ENCODE peak calls at places on chromosome 22, in four cellular contexts. Z is A549, Y is K562, W is MM.1S. E is an unnamed sample.

GRCh38 chr22:43152355-43153071 is 1.2 kb downstream of the TSPO start:
- DNase-seq in Z (no peak), Y (no peak), W (peak), E (no peak)

GRCh38 chr22:23501708-23502107 is 78.4 kb downstream of the IGLL1 start:
- DNase-seq in Z (no peak), Y (no peak), W (no peak), E (no peak)

GRCh38 chr22:45533731-45534130 is 31.0 kb downstream of the FBLN1 start:
- DNase-seq in Z (no peak), Y (no peak), W (no peak), E (no peak)

GRCh38 chr22:48105254-48105653 is 1342.8 kb downstream of the TBC1D22A start:
- DNase-seq in Z (no peak), Y (no peak), W (no peak), E (no peak)

GRCh38 chr22:44247923-44248892 is 64.5 kb downstream of the SHISAL1 start:
- DNase-seq in Z (no peak), Y (no peak), W (no peak), E (no peak)

GRCh38 chr22:37377927-37378326 is 49.4 kb downstream of the ELFN2 start:
- DNase-seq in Z (no peak), Y (no peak), W (peak), E (no peak)

GRCh38 chr22:47061226-47061625 is 298.8 kb downstream of the TBC1D22A start:
- DNase-seq in Z (no peak), Y (no peak), W (no peak), E (no peak)

GRCh38 chr22:17746916-17747315 is 27.4 kb downstream of the BID start:
- DNase-seq in Z (no peak), Y (no peak), W (no peak), E (no peak)

GRCh38 chr22:26515938-26516337 is 3.7 kb upstream of the TFIP11 start:
- DNase-seq in Z (no peak), Y (no peak), W (no peak), E (no peak)

GRCh38 chr22:23750744-23751440 is at the start of gene ZNF70:
- DNase-seq in Z (peak), Y (peak), W (peak), E (peak)

GRCh38 chr22:27406389-27406861 is 395.1 kb downstream of the MN1 start:
- DNase-seq in Z (no peak), Y (no peak), W (no peak), E (no peak)

GRCh38 chr22:16949561-16949960 is 58.5 kb downstream of the GAB4 start:
- DNase-seq in Z (no peak), Y (no peak), W (no peak), E (no peak)

GRCh38 chr22:43293661-43294392 is 49.3 kb downstream of the SCUBE1 start:
- DNase-seq in Z (peak), Y (peak), W (no peak), E (no peak)

GRCh38 chr22:30490399-30490798 is 15.1 kb downstream of the SEC14L4 start:
- DNase-seq in Z (no peak), Y (peak), W (peak), E (no peak)

GRCh38 chr22:36026741-36027140 is 1.9 kb downstream of the RBFOX2 start:
- DNase-seq in Z (no peak), Y (no peak), W (no peak), E (no peak)
- H3K4me2 ChIP-seq in Z (peak), Y (peak), W (no peak), E (peak)

GRCh38 chr22:36366291-36366708 is 21.5 kb downstream of the MYH9 start:
- DNase-seq in Z (no peak), Y (no peak), W (no peak), E (no peak)
- H3K4me2 ChIP-seq in Z (peak), Y (no peak), W (no peak), E (no peak)

DNA sequence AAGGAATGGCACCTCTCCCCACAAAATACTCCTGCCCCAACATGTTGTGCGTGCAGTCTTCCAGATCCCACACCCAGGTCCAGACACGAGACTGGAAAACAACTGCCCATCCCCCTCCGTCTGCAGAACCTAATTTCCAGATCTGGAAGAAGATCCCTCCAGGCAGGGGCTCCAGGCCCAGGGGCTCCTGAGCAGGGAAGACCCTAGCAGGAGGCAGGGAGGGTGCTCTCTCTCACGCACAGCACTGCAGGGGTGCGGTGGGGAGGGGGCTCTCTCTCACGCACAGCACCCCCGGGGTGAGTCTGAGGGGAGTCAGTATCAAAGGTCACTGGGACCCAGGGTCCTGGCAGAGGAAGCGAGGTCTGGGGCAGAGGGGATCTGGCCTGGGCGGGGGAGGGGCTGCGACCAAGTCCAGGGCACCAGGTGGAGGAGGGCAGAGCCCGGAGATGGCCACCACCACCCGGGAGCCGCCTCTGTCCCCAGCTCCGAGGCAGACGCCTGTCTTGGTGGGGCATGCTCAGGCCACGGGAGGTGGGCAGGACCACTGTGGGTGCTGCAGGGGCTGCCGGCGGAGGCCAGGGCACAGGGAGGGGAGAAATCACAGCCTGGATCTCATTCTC is 1.7 kb downstream of the MLC1 start:
- DNase-seq in Z (no peak), Y (no peak), W (no peak), E (no peak)
- H3K4me2 ChIP-seq in Z (no peak), Y (no peak), W (peak), E (no peak)

GRCh38 chr22:20953668-20954500 is 13.2 kb upstream of the AIFM3 start:
- DNase-seq in Z (no peak), Y (no peak), W (no peak), E (no peak)
- H3K4me2 ChIP-seq in Z (peak), Y (no peak), W (no peak), E (no peak)

GRCh38 chr22:35651085-35651484 is 2.8 kb downstream of the APOL6 start:
- DNase-seq in Z (no peak), Y (no peak), W (no peak), E (no peak)

GRCh38 chr22:35649636-35650250 is 1.5 kb downstream of the APOL6 start:
- DNase-seq in Z (no peak), Y (no peak), W (no peak), E (no peak)

GRCh38 chr22:35649026-35649553 is 844 bp downstream of the APOL6 start:
- DNase-seq in Z (no peak), Y (no peak), W (no peak), E (no peak)

GRCh38 chr22:35645646-35646045 is 2.6 kb upstream of the APOL6 start:
- DNase-seq in Z (no peak), Y (no peak), W (no peak), E (no peak)

DNA sequence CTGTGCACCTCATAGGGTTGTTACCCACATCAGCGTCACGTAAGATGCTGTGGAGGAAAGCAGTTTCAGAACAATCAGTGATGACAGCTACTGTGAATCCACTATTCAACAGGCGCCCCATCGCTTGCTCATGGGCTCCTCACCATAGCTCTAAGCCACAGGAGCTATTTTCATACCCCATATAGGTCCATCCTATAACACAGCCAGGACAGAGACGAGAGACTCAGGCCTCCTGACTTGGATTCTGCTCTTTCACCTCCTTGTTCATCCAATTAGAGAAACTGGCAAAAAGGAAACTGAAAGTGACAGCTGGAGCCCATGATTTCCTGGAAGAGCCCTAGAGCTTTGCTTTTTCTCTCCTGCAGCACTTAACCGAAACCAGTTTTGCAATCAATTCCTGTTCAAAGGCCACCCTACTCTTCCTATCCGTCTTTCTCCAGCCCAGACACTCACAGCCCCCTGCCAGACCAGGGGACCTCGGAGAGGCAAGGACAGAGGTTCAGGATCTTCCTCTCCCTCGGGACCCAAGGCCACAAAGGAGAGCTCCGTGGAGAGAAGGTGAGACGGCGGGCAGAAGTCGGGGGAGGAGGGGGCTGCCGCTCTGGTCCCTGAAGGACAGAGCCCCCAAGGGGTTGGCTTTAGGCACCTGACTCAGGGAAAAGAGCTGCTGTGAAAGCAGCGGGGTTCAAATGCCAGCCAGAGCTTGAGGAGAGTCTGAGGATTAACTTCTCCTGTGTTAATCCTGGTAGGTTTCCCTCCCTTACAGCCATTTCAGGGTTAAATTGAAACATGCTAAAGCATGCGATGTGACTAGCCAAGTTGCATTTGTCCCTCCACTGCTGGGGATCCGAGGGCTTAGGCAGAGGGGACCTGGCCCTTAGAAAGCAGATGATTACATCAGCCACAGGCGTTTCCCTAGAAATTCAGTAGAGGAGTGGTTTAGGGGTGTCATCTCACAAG is at the start of gene APOL6:
- DNase-seq in Z (peak), Y (peak), W (peak), E (no peak)
- H3K4me2 ChIP-seq in Z (peak), Y (peak), W (peak), E (no peak)

GRCh38 chr22:28817919-28818859 is 17.8 kb upstream of the XBP1 start:
- DNase-seq in Z (no peak), Y (no peak), W (peak), E (no peak)

GRCh38 chr22:28822930-28823481 is 22.6 kb upstream of the XBP1 start:
- DNase-seq in Z (no peak), Y (no peak), W (peak), E (peak)

GRCh38 chr22:28819253-28820096 is 19.1 kb upstream of the XBP1 start:
- DNase-seq in Z (no peak), Y (no peak), W (peak), E (no peak)

GRCh38 chr22:28821452-28821851 is 21.1 kb upstream of the XBP1 start:
- DNase-seq in Z (no peak), Y (no peak), W (no peak), E (no peak)

DNA sequence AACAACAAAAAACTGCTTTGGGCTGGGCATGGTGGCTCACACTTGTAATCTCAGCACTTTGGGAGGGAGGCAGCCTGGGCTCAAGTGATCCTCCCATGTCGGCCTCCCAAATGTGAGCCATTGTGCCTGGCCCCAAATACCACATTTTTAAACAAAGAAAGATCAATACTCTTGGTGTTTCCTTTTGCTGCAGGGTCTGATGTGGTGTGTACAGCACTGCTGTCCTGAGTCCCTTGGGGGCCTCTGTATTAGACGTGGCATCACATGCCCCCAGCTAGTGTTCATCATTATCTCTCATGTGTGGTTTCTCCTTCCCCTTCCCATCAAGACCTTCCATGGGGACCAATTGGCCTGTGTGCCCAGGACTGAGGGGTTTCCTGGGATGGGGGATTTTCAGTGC is 20.5 kb upstream of the XBP1 start:
- DNase-seq in Z (no peak), Y (no peak), W (no peak), E (no peak)
- H3K4me2 ChIP-seq in Z (no peak), Y (no peak), W (no peak), E (no peak)

DNA sequence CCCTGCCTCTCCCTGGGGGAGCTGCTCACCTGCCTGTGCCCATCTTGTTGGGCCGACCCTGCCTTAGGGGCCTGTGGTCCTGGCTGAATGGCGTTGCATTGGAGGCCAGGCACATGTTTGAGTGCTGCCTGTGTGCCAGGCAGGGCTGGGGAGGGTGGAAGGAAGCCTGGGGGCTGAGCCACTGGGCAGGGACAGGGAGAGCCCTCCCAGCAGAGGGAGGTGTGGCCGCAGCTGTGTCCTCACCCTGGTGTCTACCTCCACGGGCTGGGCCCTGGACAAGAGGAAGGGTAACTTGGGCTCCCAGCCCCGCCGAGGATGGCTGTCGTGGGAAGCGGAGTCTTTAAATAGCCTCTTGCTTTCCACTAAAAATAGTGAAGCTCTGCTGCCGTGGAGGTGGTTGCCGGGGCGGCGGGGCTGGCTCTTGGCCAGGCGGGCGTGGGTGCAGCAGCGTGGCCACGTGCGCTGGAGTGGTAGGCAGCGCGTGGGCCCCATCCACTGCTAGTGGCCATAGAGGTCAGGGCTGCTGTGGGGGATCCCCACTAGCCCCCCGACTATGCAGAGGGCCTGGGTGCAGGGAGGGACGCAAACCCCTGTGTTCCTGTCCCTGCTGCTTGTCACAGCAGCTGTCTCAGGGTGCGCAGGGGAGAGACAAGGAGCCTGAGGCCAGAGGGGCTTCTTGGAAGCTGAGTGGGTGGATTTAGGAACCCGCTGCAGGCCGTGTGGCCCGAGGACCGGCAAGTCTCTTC is 6.2 kb downstream of the ZDHHC8 start:
- DNase-seq in Z (no peak), Y (no peak), W (no peak), E (no peak)
- H3K4me2 ChIP-seq in Z (no peak), Y (no peak), W (no peak), E (no peak)

GRCh38 chr22:19852177-19852781 is 2.4 kb downstream of the GNB1L start:
- DNase-seq in Z (no peak), Y (no peak), W (no peak), E (no peak)
- H3K4me2 ChIP-seq in Z (peak), Y (peak), W (peak), E (no peak)